ENCODE peak calls at places on chromosomes 11 and 22, in nine cellular contexts. D, E, O, W, T, P, M, L and Q are unnamed samples.

GRCh38 chr11:31809857-31810778 is 1.0 kb downstream of the PAX6 start:
- DNase-seq in D (no peak), E (peak), O (peak), W (peak), T (no peak), P (no peak), M (peak), L (no peak), Q (no peak)

GRCh38 chr11:10743354-10744035 is 7.6 kb upstream of the CTR9 start:
- DNase-seq in D (peak), E (no peak), O (no peak), W (no peak), T (no peak), P (no peak), M (no peak), L (no peak), Q (no peak)

GRCh38 chr22:39149915-39150847 is 2.3 kb downstream of the CBX7 start:
- DNase-seq in D (no peak), E (peak), O (no peak), W (no peak), T (no peak), P (no peak), M (no peak), L (no peak), Q (no peak)

GRCh38 chr11:86610559-86611341 is 61.7 kb downstream of the ME3 start:
- DNase-seq in D (no peak), E (peak), O (no peak), W (no peak), T (no peak), P (no peak), M (no peak), L (no peak), Q (no peak)

GRCh38 chr11:123217897-123218296 is 22.8 kb upstream of the CLMP start:
- DNase-seq in D (no peak), E (no peak), O (no peak), W (no peak), T (no peak), P (no peak), M (no peak), L (no peak), Q (no peak)

GRCh38 chr11:28107331-28107725 is 628 bp downstream of the KIF18A start:
- DNase-seq in D (no peak), E (no peak), O (peak), W (peak), T (no peak), P (peak), M (peak), L (no peak), Q (no peak)

GRCh38 chr11:64924910-64925284 is 408 bp downstream of the PPP2R5B start:
- DNase-seq in D (peak), E (peak), O (no peak), W (no peak), T (no peak), P (no peak), M (peak), L (no peak), Q (no peak)

GRCh38 chr11:38867338-38867737 is 2269.3 kb upstream of the RAG2 start:
- DNase-seq in D (no peak), E (no peak), O (no peak), W (no peak), T (no peak), P (no peak), M (no peak), L (no peak), Q (no peak)

GRCh38 chr11:45665206-45665932 is at the start of gene CHST1:
- DNase-seq in D (peak), E (peak), O (no peak), W (no peak), T (peak), P (no peak), M (no peak), L (no peak), Q (no peak)

GRCh38 chr11:5234390-5234834 is at the start of gene HBD:
- DNase-seq in D (no peak), E (no peak), O (peak), W (peak), T (no peak), P (no peak), M (peak), L (no peak), Q (peak)

GRCh38 chr11:70796601-70797000 is 398.3 kb downstream of the CTTN start:
- DNase-seq in D (no peak), E (no peak), O (no peak), W (no peak), T (no peak), P (no peak), M (no peak), L (no peak), Q (no peak)
- TF ChIP-seq CTCF in D (no peak), E (no peak), O (no peak), W (no peak), T (no peak), P (peak), M (no peak), L (no peak), Q (peak)

DNA sequence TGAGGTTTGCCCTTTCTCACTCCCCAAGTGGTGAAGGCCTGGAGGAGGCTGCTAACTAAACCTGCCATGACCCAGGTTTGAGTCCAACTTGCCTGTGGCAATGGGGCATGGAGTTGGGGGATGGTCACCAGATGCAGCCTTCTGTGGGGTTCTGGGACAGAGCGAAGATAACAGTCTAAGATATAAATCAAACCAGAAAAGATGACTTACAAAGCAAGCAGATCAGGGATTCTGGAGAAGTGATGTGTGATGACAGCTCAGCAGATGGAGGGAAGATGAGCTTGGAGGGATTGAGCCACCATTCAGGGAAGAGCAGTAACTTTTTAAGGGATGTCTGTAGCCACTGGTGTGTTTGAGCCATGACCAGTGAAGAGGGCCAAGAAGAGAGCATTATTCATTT is 63.6 kb downstream of the MTNR1B start:
- DNase-seq in D (no peak), E (no peak), O (no peak), W (no peak), T (no peak), P (no peak), M (no peak), L (no peak), Q (no peak)
- TF ChIP-seq CTCF in D (no peak), E (no peak), O (no peak), W (no peak), T (no peak), P (no peak), M (no peak), L (no peak), Q (no peak)

GRCh38 chr11:907668-908067 is 2.9 kb downstream of the CHID1 start:
- DNase-seq in D (no peak), E (no peak), O (no peak), W (no peak), T (no peak), P (peak), M (no peak), L (no peak), Q (no peak)

GRCh38 chr11:908273-908672 is 2.3 kb downstream of the CHID1 start:
- DNase-seq in D (no peak), E (no peak), O (no peak), W (no peak), T (no peak), P (no peak), M (no peak), L (no peak), Q (no peak)

GRCh38 chr11:905952-906351 is 4.7 kb downstream of the CHID1 start:
- DNase-seq in D (no peak), E (no peak), O (no peak), W (no peak), T (peak), P (no peak), M (no peak), L (no peak), Q (no peak)

GRCh38 chr11:900545-900944 is 10.1 kb downstream of the CHID1 start:
- DNase-seq in D (no peak), E (no peak), O (no peak), W (no peak), T (no peak), P (no peak), M (no peak), L (no peak), Q (no peak)

GRCh38 chr11:904380-904779 is 6.2 kb downstream of the CHID1 start:
- DNase-seq in D (no peak), E (no peak), O (no peak), W (no peak), T (no peak), P (no peak), M (no peak), L (no peak), Q (no peak)
- TF ChIP-seq CTCF in D (no peak), E (no peak), O (no peak), W (no peak), T (no peak), P (no peak), M (no peak), L (no peak), Q (no peak)

GRCh38 chr11:71370895-71371673 is 77.1 kb downstream of the DHCR7 start:
- DNase-seq in D (no peak), E (no peak), O (no peak), W (no peak), T (no peak), P (peak), M (no peak), L (no peak), Q (no peak)
- TF ChIP-seq CTCF in D (no peak), E (no peak), O (no peak), W (no peak), T (no peak), P (peak), M (no peak), L (no peak), Q (peak)

DNA sequence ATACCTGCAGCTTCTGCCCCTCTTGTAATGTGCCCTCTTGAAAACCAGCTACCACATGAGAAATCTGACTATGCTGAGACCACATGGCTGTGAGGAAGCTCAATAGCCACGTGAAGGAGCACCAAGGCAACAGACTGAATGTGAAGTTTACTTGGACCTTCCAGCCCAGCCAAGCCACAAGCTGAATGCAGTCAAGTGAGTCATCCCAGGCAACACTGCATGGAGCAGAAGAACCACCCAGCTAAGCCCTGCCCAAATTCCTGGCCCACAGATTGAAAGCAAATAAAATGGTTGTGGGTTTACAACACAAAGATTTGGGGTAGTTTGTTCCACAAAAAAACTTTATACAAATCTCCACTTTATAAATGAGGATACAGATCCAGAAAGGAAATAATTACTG is 114.5 kb downstream of the TIMP3 start:
- DNase-seq in D (no peak), E (no peak), O (no peak), W (no peak), T (no peak), P (no peak), M (no peak), L (no peak), Q (no peak)
- TF ChIP-seq CTCF in D (no peak), E (no peak), O (no peak), W (no peak), T (no peak), P (no peak), M (no peak), L (no peak), Q (no peak)

GRCh38 chr11:96241351-96241841 is 101.6 kb downstream of the MAML2 start:
- DNase-seq in D (peak), E (no peak), O (no peak), W (no peak), T (no peak), P (peak), M (no peak), L (no peak), Q (no peak)
- TF ChIP-seq CTCF in D (no peak), E (no peak), O (no peak), W (peak), T (no peak), P (peak), M (no peak), L (no peak), Q (peak)

GRCh38 chr11:58957922-58958321 is 18.6 kb downstream of the GLYATL1 start:
- DNase-seq in D (no peak), E (no peak), O (peak), W (no peak), T (no peak), P (no peak), M (no peak), L (no peak), Q (no peak)

GRCh38 chr11:58963551-58964075 is 24.3 kb downstream of the GLYATL1 start:
- DNase-seq in D (no peak), E (no peak), O (peak), W (peak), T (peak), P (no peak), M (peak), L (no peak), Q (peak)

DNA sequence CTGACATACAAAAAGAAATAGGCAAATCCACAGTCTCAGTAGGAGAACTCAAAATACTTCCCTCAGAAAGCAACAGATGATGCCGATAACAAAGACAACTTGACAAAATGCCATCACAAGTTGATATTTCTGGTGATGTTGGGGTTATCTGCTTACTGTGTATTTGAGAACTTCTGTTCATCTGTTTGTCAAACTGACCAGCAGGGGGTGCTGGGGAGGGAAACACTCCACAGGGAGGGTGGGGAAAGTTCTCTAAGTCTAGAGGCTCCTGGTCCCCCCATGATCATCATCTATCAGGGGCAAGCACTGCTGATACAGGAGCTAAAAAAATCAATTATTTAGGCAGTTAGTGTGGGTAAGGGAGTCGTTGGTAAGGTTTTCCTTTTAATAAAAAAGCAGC is 19.2 kb downstream of the GLYATL1 start:
- DNase-seq in D (peak), E (no peak), O (peak), W (no peak), T (peak), P (peak), M (peak), L (no peak), Q (no peak)
- TF ChIP-seq CTCF in D (peak), E (no peak), O (peak), W (peak), T (peak), P (peak), M (peak), L (peak), Q (peak)

GRCh38 chr11:73290536-73290935 is 17.5 kb upstream of the ARHGEF17 start:
- DNase-seq in D (no peak), E (no peak), O (no peak), W (no peak), T (no peak), P (no peak), M (no peak), L (no peak), Q (no peak)

GRCh38 chr11:73293356-73293936 is 14.6 kb upstream of the ARHGEF17 start:
- DNase-seq in D (no peak), E (no peak), O (no peak), W (no peak), T (no peak), P (no peak), M (no peak), L (no peak), Q (no peak)

GRCh38 chr11:73291781-73292180 is 16.3 kb upstream of the ARHGEF17 start:
- DNase-seq in D (no peak), E (no peak), O (no peak), W (no peak), T (no peak), P (no peak), M (no peak), L (no peak), Q (no peak)

GRCh38 chr11:73291196-73291595 is 16.9 kb upstream of the ARHGEF17 start:
- DNase-seq in D (no peak), E (no peak), O (no peak), W (no peak), T (no peak), P (no peak), M (no peak), L (no peak), Q (no peak)

GRCh38 chr11:73292481-73292880 is 15.6 kb upstream of the ARHGEF17 start:
- DNase-seq in D (no peak), E (no peak), O (no peak), W (no peak), T (no peak), P (no peak), M (no peak), L (no peak), Q (no peak)
- TF ChIP-seq CTCF in D (no peak), E (no peak), O (no peak), W (no peak), T (no peak), P (no peak), M (no peak), L (no peak), Q (no peak)

DNA sequence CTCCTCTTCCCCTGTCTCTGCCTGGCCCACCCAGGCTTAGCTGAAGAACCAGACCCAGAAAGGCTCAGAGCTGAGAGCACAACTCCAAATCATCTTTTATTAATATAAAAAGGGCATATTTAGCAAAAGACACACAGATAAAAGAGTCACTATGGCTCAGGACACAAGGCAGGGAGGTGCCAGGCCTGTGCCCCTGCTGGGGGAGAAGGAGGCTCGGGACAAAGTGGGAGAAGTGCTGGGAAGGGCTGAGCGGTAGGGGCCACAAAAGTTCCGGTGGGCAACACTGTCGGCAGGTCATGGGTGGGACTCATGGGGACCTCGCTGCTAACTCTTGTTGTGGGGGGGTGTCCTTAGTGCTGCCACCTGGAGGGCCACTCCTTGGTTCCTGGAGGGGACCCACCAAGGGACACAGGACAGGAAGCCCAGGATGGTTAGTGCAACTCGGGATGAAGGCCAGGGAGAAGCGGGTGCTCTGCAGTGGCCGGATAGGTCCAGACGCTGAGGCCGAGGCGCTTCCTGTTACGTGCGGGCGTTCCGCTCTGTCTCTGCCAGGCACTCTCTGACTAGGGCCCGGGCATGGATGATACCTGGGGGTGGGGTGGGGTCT is 1.4 kb upstream of the PITPNM1 start:
- DNase-seq in D (peak), E (peak), O (no peak), W (no peak), T (peak), P (peak), M (no peak), L (no peak), Q (no peak)
- TF ChIP-seq CTCF in D (peak), E (no peak), O (no peak), W (no peak), T (no peak), P (peak), M (no peak), L (no peak), Q (peak)

DNA sequence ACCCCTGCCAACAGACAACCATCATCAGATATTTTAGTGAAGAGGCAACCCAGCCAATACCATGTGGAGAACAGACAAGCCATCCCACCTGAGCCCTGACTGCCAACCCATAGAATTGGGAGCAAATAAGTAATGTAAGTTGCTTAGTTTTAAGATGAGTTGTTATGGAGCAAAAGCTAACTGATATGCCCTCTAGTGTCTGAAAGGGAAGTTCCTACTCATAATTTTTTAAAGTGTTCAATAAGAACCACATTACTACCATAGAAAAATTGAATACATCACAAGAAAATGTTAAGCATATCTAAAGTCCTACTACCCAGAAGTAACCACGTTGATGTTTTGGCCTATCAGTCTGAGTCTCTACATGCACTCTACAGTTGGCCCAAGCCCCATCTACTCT is 50.8 kb upstream of the SLC36A4 start:
- DNase-seq in D (no peak), E (no peak), O (peak), W (peak), T (no peak), P (peak), M (peak), L (no peak), Q (peak)
- TF ChIP-seq CTCF in D (no peak), E (no peak), O (peak), W (peak), T (no peak), P (peak), M (peak), L (peak), Q (peak)